ENCODE peak calls at places on chromosome 2, in eight cellular contexts. C is fibroblast of villous mesenchyme, U is NCI-H510A, J is tibial artery, B is GM06990, I is MV-4-11, S is WTC11, V is suprapubic skin. Y is an unnamed sample.
A peak's percentile ranks its signal among the peaks of the same experiment; 100 is the strongest.

GRCh38 chr2:102736607-102737409 is 25.0 kb upstream of the TMEM182 start:
- DNase-seq in C (peak; percentile 62), U (peak; percentile 54), J (peak; percentile 79), B (peak; percentile 86), I (peak; percentile 60), S (peak; percentile 88), V (peak; percentile 78), Y (peak; percentile 94)

GRCh38 chr2:121570036-121570664 is 39.5 kb downstream of the RNU4ATAC start:
- DNase-seq in C (no peak), U (no peak), J (no peak), B (no peak), I (no peak), S (no peak), V (no peak), Y (peak; percentile 62)

GRCh38 chr2:197011777-197012641 is 85.5 kb upstream of the PGAP1 start:
- DNase-seq in C (peak; percentile 43), U (no peak), J (no peak), B (no peak), I (peak; percentile 46), S (no peak), V (no peak), Y (peak; percentile 75)

GRCh38 chr2:237432484-237433092 is 18.6 kb upstream of the COL6A3 start:
- DNase-seq in C (peak; percentile 81), U (no peak), J (no peak), B (no peak), I (no peak), S (no peak), V (peak; percentile 62), Y (no peak)

GRCh38 chr2:208638059-208638458 is 231.5 kb downstream of the PTH2R start:
- DNase-seq in C (no peak), U (no peak), J (no peak), B (no peak), I (no peak), S (no peak), V (no peak), Y (no peak)

GRCh38 chr2:229980440-229981184 is 58.3 kb downstream of the FBXO36 start:
- DNase-seq in C (peak; percentile 72), U (no peak), J (peak; percentile 39), B (peak; percentile 39), I (peak; percentile 50), S (peak; percentile 13), V (no peak), Y (peak; percentile 20)

GRCh38 chr2:113167115-113167932 is 6.4 kb upstream of the PSD4 start:
- DNase-seq in C (no peak), U (peak; percentile 61), J (no peak), B (no peak), I (peak; percentile 41), S (no peak), V (no peak), Y (peak; percentile 48)

GRCh38 chr2:46358713-46359112 is 61.5 kb downstream of the EPAS1 start:
- DNase-seq in C (no peak), U (no peak), J (no peak), B (no peak), I (no peak), S (no peak), V (no peak), Y (no peak)

GRCh38 chr2:176491172-176491904 is 222.1 kb downstream of the MTX2 start:
- DNase-seq in C (peak; percentile 98), U (no peak), J (peak; percentile 69), B (peak; percentile 44), I (peak; percentile 99), S (no peak), V (peak; percentile 85), Y (peak; percentile 62)

GRCh38 chr2:76307495-76307894 is 596.8 kb upstream of the GCFC2 start:
- DNase-seq in C (no peak), U (no peak), J (no peak), B (no peak), I (peak; percentile 78), S (no peak), V (no peak), Y (no peak)

GRCh38 chr2:24620936-24621335 is 129.9 kb downstream of the NCOA1 start:
- DNase-seq in C (peak; percentile 47), U (no peak), J (no peak), B (no peak), I (no peak), S (no peak), V (no peak), Y (no peak)

GRCh38 chr2:150036622-150037021 is 449.0 kb upstream of the MMADHC start:
- DNase-seq in C (no peak), U (no peak), J (no peak), B (no peak), I (no peak), S (no peak), V (no peak), Y (no peak)

GRCh38 chr2:105802587-105802986 is 57.9 kb downstream of the NCK2 start:
- DNase-seq in C (no peak), U (peak; percentile 46), J (no peak), B (peak; percentile 66), I (peak; percentile 70), S (no peak), V (no peak), Y (no peak)

GRCh38 chr2:164737612-164738081 is 104.0 kb downstream of the COBLL1 start:
- DNase-seq in C (peak; percentile 74), U (peak; percentile 42), J (peak; percentile 54), B (peak; percentile 13), I (peak; percentile 41), S (peak; percentile 67), V (peak; percentile 70), Y (peak; percentile 90)

GRCh38 chr2:181038796-181039195 is 58.4 kb downstream of the UBE2E3 start:
- DNase-seq in C (no peak), U (no peak), J (no peak), B (no peak), I (no peak), S (no peak), V (no peak), Y (no peak)

GRCh38 chr2:66432801-66433694 is 1.9 kb upstream of the MEIS1 start:
- DNase-seq in C (peak; percentile 98), U (peak; percentile 94), J (peak; percentile 88), B (peak; percentile 39), I (peak; percentile 88), S (peak; percentile 90), V (peak; percentile 93), Y (peak; percentile 99)

GRCh38 chr2:227164745-227165350 is 424 bp downstream of the COL4A3 start:
- DNase-seq in C (no peak), U (peak; percentile 15), J (no peak), B (peak; percentile 68), I (no peak), S (peak; percentile 45), V (no peak), Y (peak; percentile 42)

GRCh38 chr2:234754126-234754525 is 197.7 kb upstream of the SH3BP4 start:
- DNase-seq in C (no peak), U (no peak), J (no peak), B (no peak), I (no peak), S (no peak), V (no peak), Y (peak; percentile 93)

GRCh38 chr2:200380833-200381542 is 74.5 kb downstream of the SPATS2L start:
- DNase-seq in C (peak; percentile 76), U (no peak), J (no peak), B (no peak), I (peak; percentile 23), S (no peak), V (no peak), Y (no peak)

GRCh38 chr2:37154790-37155189 is 2.0 kb downstream of the EIF2AK2 start:
- DNase-seq in C (no peak), U (no peak), J (no peak), B (no peak), I (peak; percentile 22), S (no peak), V (no peak), Y (no peak)

GRCh38 chr2:72991980-72992733 is 74.8 kb downstream of the EMX1 start:
- DNase-seq in C (no peak), U (no peak), J (no peak), B (no peak), I (no peak), S (no peak), V (peak; percentile 40), Y (no peak)

GRCh38 chr2:102619414-102620319 is at the start of gene SLC9A2:
- DNase-seq in C (no peak), U (peak; percentile 47), J (no peak), B (no peak), I (no peak), S (peak; percentile 69), V (no peak), Y (peak; percentile 83)

GRCh38 chr2:96091711-96092579 is 24.4 kb downstream of the ADRA2B start:
- DNase-seq in C (no peak), U (no peak), J (no peak), B (no peak), I (no peak), S (peak; percentile 35), V (peak; percentile 61), Y (no peak)

Y was measured in left kidney.